ENCODE peak calls at places on chromosome 18, in four cellular contexts. U is HCT116, Q is HepG2, O is K562. B is an unnamed sample.

GRCh38 chr18:32386466-32386865 is 84.2 kb downstream of the GAREM1 start:
- DNase-seq in U (no peak), Q (no peak), O (no peak), B (no peak)

GRCh38 chr18:25370391-25370790 is 18.4 kb upstream of the ZNF521 start:
- DNase-seq in Q (no peak), U (no peak), O (no peak), B (no peak)

GRCh38 chr18:63339920-63340484 is 20.4 kb upstream of the BCL2 start:
- DNase-seq in U (peak), O (peak), Q (peak), B (no peak)

GRCh38 chr18:34023471-34023870 is 201.2 kb downstream of the NOL4 start:
- DNase-seq in O (no peak), Q (no peak), U (no peak), B (no peak)

GRCh38 chr18:8849696-8850095 is 144.3 kb downstream of the MTCL1 start:
- DNase-seq in U (no peak), Q (no peak), O (no peak), B (no peak)

GRCh38 chr18:72830109-72830508 is 37.7 kb downstream of the NETO1 start:
- DNase-seq in O (no peak), Q (no peak), U (no peak), B (no peak)

GRCh38 chr18:54521846-54522245 is 69.2 kb upstream of the DYNAP start:
- DNase-seq in Q (no peak), O (no peak), U (no peak), B (no peak)

GRCh38 chr18:55491606-55492005 is 96.4 kb downstream of the TCF4 start:
- DNase-seq in Q (no peak), U (no peak), O (no peak), B (no peak)

GRCh38 chr18:28287146-28287545 is 110.2 kb upstream of the CDH2 start:
- DNase-seq in O (no peak), U (no peak), Q (no peak), B (no peak)

GRCh38 chr18:8686556-8686955 is 18.8 kb upstream of the MTCL1 start:
- DNase-seq in O (no peak), Q (no peak), U (no peak), B (no peak)

GRCh38 chr18:43662657-43663056 is 385.4 kb upstream of the SYT4 start:
- DNase-seq in Q (no peak), U (no peak), O (no peak), B (no peak)

GRCh38 chr18:25278415-25278814 is 73.6 kb downstream of the ZNF521 start:
- DNase-seq in U (no peak), Q (no peak), O (no peak), B (no peak)

GRCh38 chr18:50727721-50728470 is 91.9 kb downstream of the MRO start:
- DNase-seq in O (no peak), U (no peak), Q (no peak), B (no peak)

GRCh38 chr18:13910501-13910900 is 4.8 kb downstream of the MC2R start:
- DNase-seq in U (no peak), Q (no peak), O (no peak), B (no peak)

GRCh38 chr18:8706981-8707940 is 1.9 kb downstream of the MTCL1 start:
- DNase-seq in U (no peak), O (no peak), Q (no peak), B (no peak)

GRCh38 chr18:8322486-8322885 is 286.8 kb upstream of the RAB12 start:
- DNase-seq in Q (no peak), O (no peak), U (no peak), B (no peak)

GRCh38 chr18:62670573-62670972 is 44.8 kb upstream of the PHLPP1 start:
- DNase-seq in Q (no peak), U (no peak), O (no peak), B (no peak)

GRCh38 chr18:9736942-9737813 is 29.1 kb downstream of the RAB31 start:
- DNase-seq in Q (no peak), U (peak), O (no peak), B (peak)

GRCh38 chr18:10167759-10168158 is 253.9 kb downstream of the VAPA start:
- DNase-seq in Q (no peak), O (no peak), U (no peak), B (no peak)

GRCh38 chr18:30175061-30175574 is 867.4 kb downstream of the DSC3 start:
- DNase-seq in Q (no peak), U (no peak), O (no peak), B (no peak)

GRCh38 chr18:3669376-3669775 is 219.4 kb downstream of the TGIF1 start:
- DNase-seq in Q (no peak), O (no peak), U (no peak), B (no peak)

GRCh38 chr18:77114564-77115391 is 17.8 kb downstream of the MBP start:
- DNase-seq in Q (peak), U (no peak), O (no peak), B (no peak)

GRCh38 chr18:32488078-32488477 is 17.4 kb upstream of the GAREM1 start:
- DNase-seq in O (no peak), Q (no peak), U (no peak), B (no peak)

GRCh38 chr18:13245481-13246000 is 27.0 kb downstream of the LDLRAD4 start:
- DNase-seq in U (no peak), O (no peak), Q (no peak), B (no peak)

GRCh38 chr18:72427721-72428120 is 116.4 kb downstream of the CBLN2 start:
- DNase-seq in Q (no peak), U (no peak), O (no peak), B (no peak)

GRCh38 chr18:37364237-37364636 is 201.4 kb downstream of the CELF4 start:
- DNase-seq in Q (no peak), U (no peak), O (no peak), B (no peak)

GRCh38 chr18:62281684-62282083 is 43.4 kb upstream of the TNFRSF11A start:
- DNase-seq in Q (no peak), U (no peak), O (no peak), B (no peak)

GRCh38 chr18:79566841-79567370 is 112.7 kb upstream of the CTDP1 start:
- DNase-seq in O (no peak), Q (no peak), U (no peak), B (no peak)

GRCh38 chr18:61589053-61589723 is 256.0 kb downstream of the CDH20 start:
- DNase-seq in Q (no peak), U (no peak), O (no peak), B (no peak)

GRCh38 chr18:79526468-79527460 is 131.0 kb downstream of the NFATC1 start:
- DNase-seq in U (no peak), Q (no peak), O (no peak), B (no peak)

GRCh38 chr18:23191952-23192662 is 56.8 kb downstream of the CABLES1 start:
- DNase-seq in Q (no peak), U (no peak), O (no peak), B (no peak)

GRCh38 chr18:59127047-59127446 is 12.6 kb upstream of the SEC11C start:
- DNase-seq in O (no peak), U (no peak), Q (no peak), B (no peak)

GRCh38 chr18:59124370-59124704 is 15.3 kb upstream of the SEC11C start:
- DNase-seq in U (no peak), Q (no peak), O (no peak), B (no peak)

DNA sequence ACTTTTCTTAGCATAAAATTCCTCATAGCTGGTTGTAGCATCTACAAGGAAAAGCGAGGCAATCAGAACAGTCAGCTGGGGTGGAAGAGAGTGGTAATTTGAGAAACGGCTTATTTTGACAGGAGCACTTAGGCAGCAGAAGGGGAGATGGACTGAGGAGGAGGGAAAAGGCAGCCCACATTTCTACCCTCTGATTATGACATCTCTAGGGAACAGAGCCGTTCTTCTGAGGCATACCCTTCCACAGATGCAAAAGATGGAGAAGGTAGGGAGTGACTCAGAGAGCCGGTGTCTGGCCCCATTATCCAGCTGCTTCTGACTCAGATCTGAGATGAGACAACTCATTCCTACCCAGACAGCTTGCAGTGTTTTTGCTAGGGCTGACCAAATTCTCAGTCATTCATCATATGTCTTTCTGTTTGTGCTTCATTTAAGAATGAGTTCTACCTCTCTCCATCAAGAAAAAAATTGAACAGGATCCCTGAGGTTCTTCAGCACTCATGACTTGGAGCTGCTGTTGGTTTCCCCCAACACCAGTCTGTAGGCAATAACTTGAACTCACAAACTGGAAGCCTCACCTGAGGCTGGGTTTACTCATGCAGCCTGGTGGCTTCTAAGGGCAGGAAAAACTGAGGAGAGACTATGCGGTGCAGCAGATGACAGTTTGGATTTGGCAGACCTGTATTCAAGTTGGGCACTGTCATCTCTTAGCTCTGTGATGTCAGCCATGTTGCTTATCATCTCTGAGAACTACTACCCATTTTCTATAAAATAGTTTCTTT is 15.9 kb upstream of the SEC11C start:
- DNase-seq in Q (no peak), U (no peak), O (no peak), B (no peak)
- TF ChIP-seq TCF7L2 in Q (no peak), U (no peak), O (no peak), B (no peak)

DNA sequence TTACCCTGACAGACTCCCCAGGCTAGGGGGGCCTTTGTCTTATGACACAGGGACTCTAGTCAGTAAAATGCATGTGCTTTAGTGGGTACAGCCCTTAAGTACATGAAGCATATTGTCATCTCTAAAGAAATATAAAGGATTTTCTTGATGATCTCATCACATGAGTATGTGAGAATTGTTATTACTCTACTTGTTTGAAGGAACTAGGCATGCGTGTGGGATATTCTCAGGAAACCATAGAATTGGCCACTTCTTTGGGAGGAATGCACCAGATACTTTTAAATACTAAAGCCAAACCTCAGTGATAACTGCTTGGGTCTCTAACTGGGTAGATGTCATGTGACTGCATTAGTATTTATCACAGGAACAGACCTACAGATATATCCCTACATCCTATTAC is 35.3 kb downstream of the MAPRE2 start:
- DNase-seq in U (no peak), Q (no peak), O (no peak), B (no peak)
- TF ChIP-seq SIN3A in U (no peak), Q (no peak), O (no peak), B (no peak)

GRCh38 chr18:44835555-44836156 is 155.0 kb downstream of the SETBP1 start:
- DNase-seq in Q (no peak), O (no peak), U (no peak), B (no peak)

GRCh38 chr18:44834867-44835469 is 154.3 kb downstream of the SETBP1 start:
- DNase-seq in U (no peak), Q (no peak), O (peak), B (no peak)

GRCh38 chr18:44840053-44840826 is 159.6 kb downstream of the SETBP1 start:
- DNase-seq in Q (no peak), U (no peak), O (no peak), B (no peak)

GRCh38 chr18:44839239-44839666 is 158.6 kb downstream of the SETBP1 start:
- DNase-seq in U (no peak), O (peak), Q (no peak), B (no peak)

GRCh38 chr18:44837491-44838185 is 156.9 kb downstream of the SETBP1 start:
- DNase-seq in Q (no peak), U (no peak), O (no peak), B (no peak)
- TF ChIP-seq REST in Q (no peak), U (no peak), O (no peak), B (no peak)

GRCh38 chr18:6059551-6059950 is 164.2 kb upstream of the TMEM200C start:
- DNase-seq in O (no peak), U (no peak), Q (no peak), B (no peak)
- TF ChIP-seq TCF7L2 in O (no peak), U (no peak), Q (no peak), B (no peak)

DNA sequence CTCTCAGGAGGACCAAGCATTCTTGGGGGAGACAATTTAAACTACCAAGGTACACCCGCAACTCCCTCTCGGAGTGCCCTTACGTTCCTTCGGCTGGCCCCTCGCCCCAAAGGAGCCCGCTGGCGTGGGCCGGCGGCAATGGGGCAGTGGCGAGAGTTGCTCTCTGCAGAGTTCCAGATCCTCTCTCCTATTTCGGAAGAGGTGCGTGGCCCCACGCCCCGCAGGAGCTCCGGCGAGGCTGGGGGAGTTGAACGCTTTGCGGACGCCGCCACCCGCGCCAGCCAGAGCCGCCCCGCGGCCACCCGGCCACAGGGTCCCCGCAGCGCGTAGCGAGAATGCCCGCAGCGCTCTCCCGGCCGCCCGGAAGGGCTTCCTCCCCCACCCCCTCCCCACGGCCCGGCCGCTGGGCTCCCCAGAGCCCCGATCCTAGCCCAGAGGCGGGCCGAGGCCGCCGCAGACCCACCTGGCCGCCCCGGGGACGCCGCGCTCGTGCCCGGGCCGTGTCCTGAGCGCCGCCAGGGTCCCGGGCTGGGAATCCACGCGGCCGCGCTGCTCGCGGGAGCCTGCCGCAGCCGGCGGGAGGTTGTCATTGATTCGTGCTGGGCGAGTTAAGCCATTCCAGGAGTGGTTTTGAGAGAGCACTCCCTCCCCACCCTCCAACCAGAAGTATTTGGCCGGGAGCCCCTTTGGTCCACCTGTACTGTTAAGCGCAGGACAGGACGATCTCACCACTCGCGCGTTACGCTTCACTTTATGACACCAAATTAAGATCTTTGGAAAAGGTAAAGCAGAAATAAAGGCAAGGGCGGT is 206.3 kb upstream of the SMAD2 start:
- DNase-seq in O (no peak), Q (no peak), U (no peak), B (no peak)
- TF ChIP-seq SIN3A in O (no peak), Q (no peak), U (no peak), B (no peak)

GRCh38 chr18:814300-815084 is 2.5 kb upstream of the YES1 start:
- DNase-seq in O (peak), U (no peak), Q (no peak), B (no peak)

GRCh38 chr18:812123-812672 is at the start of gene YES1:
- DNase-seq in Q (peak), O (peak), U (peak), B (no peak)

GRCh38 chr18:811192-812122 is 585 bp downstream of the YES1 start:
- DNase-seq in U (no peak), Q (no peak), O (no peak), B (no peak)

GRCh38 chr18:813405-814071 is 1.5 kb upstream of the YES1 start:
- DNase-seq in Q (no peak), U (no peak), O (no peak), B (no peak)

GRCh38 chr18:812673-813404 is 797 bp upstream of the YES1 start:
- DNase-seq in Q (peak), O (peak), U (peak), B (peak)
- TF ChIP-seq REST in Q (no peak), O (no peak), U (no peak), B (no peak)

GRCh38 chr18:11884396-11885030 is 23.6 kb downstream of the MPPE1 start:
- DNase-seq in U (no peak), Q (no peak), O (no peak), B (no peak)
- TF ChIP-seq TCF7L2 in U (no peak), Q (no peak), O (no peak), B (no peak)

GRCh38 chr18:45980229-45980628 is 13.1 kb upstream of the EPG5 start:
- DNase-seq in Q (no peak), U (no peak), O (no peak), B (no peak)
- TF ChIP-seq SIN3A in Q (no peak), U (no peak), O (no peak), B (no peak)